ENCODE peak calls at places on chromosome 19, in nine cellular contexts. R is NCI-H446, M is GM23248, U is ecto neural progenitor cell, Y is pulmonary artery endothelial cell, G is cardiac fibroblast, V is AG10803, Q is psoas muscle, I is mucosa of descending colon. L is an unnamed sample.
A peak's percentile ranks its signal among the peaks of the same experiment; 100 is the strongest.

GRCh38 chr19:15540435-15540834 is 32.1 kb downstream of the CYP4F22 start:
- DNase-seq in G (no peak), M (no peak), I (no peak), Q (no peak), Y (no peak), U (no peak), V (no peak), R (no peak), L (no peak)

GRCh38 chr19:18280247-18281081 is 958 bp downstream of the JUND start:
- DNase-seq in R (peak; percentile 95), Q (peak; percentile 85), M (peak; percentile 85), V (peak; percentile 73), Y (no peak), U (peak; percentile 76), G (peak; percentile 77), I (peak; percentile 93), L (peak; percentile 89)

GRCh38 chr19:1567848-1568227 is 287 bp downstream of the MEX3D start:
- DNase-seq in V (no peak), I (no peak), Y (no peak), Q (no peak), G (no peak), R (no peak), U (no peak), M (no peak), L (peak; percentile 33)

GRCh38 chr19:53463263-53463662 is 4.3 kb upstream of the ZNF813 start:
- DNase-seq in Q (peak; percentile 43), M (peak; percentile 40), Y (no peak), U (peak; percentile 73), G (peak; percentile 12), R (no peak), I (peak; percentile 50), V (peak; percentile 5), L (peak; percentile 37)

GRCh38 chr19:3275068-3275582 is 50.7 kb downstream of the CELF5 start:
- DNase-seq in Q (no peak), R (peak; percentile 46), I (no peak), M (no peak), V (no peak), U (peak; percentile 79), G (no peak), Y (no peak), L (no peak)

GRCh38 chr19:41327499-41328156 is 17.7 kb downstream of the CCDC97 start:
- DNase-seq in G (peak; percentile 32), Q (peak; percentile 82), Y (no peak), M (peak; percentile 53), V (no peak), I (peak; percentile 94), U (no peak), R (no peak), L (no peak)

GRCh38 chr19:38840583-38840968 is 9.0 kb upstream of the ECH1 start:
- DNase-seq in I (no peak), G (no peak), V (no peak), U (no peak), M (no peak), R (no peak), Y (no peak), Q (no peak), L (no peak)

GRCh38 chr19:45403781-45404556 is 900 bp downstream of the PPP1R13L start:
- DNase-seq in U (peak; percentile 78), I (peak; percentile 82), Q (peak; percentile 47), M (peak; percentile 41), V (peak; percentile 31), R (no peak), G (peak; percentile 54), Y (no peak), L (peak; percentile 63)

GRCh38 chr19:20444202-20444885 is 121.2 kb downstream of the ZNF737 start:
- DNase-seq in Q (no peak), R (no peak), Y (no peak), G (no peak), I (no peak), U (no peak), M (no peak), V (no peak), L (no peak)

GRCh38 chr19:4414800-4415251 is 12.4 kb downstream of the CHAF1A start:
- DNase-seq in Q (no peak), Y (no peak), V (no peak), G (no peak), M (peak; percentile 36), U (peak; percentile 76), I (no peak), R (no peak), L (peak; percentile 65)

GRCh38 chr19:10503002-10503789 is at the start of gene KEAP1:
- DNase-seq in U (peak; percentile 70), I (no peak), R (peak; percentile 58), Q (no peak), G (peak; percentile 15), V (peak; percentile 19), Y (no peak), M (peak; percentile 57), L (peak; percentile 21)

GRCh38 chr19:11304936-11305335 is 9.0 kb downstream of the TSPAN16 start:
- DNase-seq in Y (no peak), V (no peak), M (no peak), Q (no peak), G (no peak), I (no peak), R (no peak), U (no peak), L (no peak)

GRCh38 chr19:55592391-55593090 is 6.8 kb downstream of the FIZ1 start:
- DNase-seq in R (no peak), Q (no peak), U (no peak), Y (no peak), G (no peak), V (no peak), I (no peak), M (no peak), L (no peak)

GRCh38 chr19:35223084-35223790 is 5.3 kb downstream of the FAM187B start:
- DNase-seq in R (no peak), U (no peak), V (no peak), Q (no peak), I (no peak), Y (no peak), G (no peak), M (no peak), L (no peak)

GRCh38 chr19:40284501-40285352 is at the start of gene AKT2:
- DNase-seq in Q (peak; percentile 76), Y (peak; percentile 11), G (no peak), I (no peak), V (peak; percentile 38), R (peak; percentile 84), M (peak; percentile 71), U (peak; percentile 95), L (peak; percentile 77)

GRCh38 chr19:34316741-34317241 is 48.2 kb upstream of the GPI start:
- DNase-seq in Q (no peak), V (no peak), R (no peak), U (no peak), M (peak; percentile 56), G (peak; percentile 68), Y (no peak), I (no peak), L (peak; percentile 52)

GRCh38 chr19:45716314-45717130 is 14.2 kb downstream of the FBXO46 start:
- DNase-seq in U (no peak), Y (no peak), V (peak; percentile 31), R (no peak), M (peak; percentile 61), Q (no peak), G (peak; percentile 38), I (no peak), L (no peak)

GRCh38 chr19:1009043-1009975 is 9.1 kb downstream of the GRIN3B start:
- DNase-seq in Q (no peak), G (peak; percentile 53), Y (no peak), I (peak; percentile 62), V (no peak), U (no peak), M (peak; percentile 30), R (no peak), L (peak; percentile 86)

GRCh38 chr19:12796146-12797071 is 5.1 kb downstream of the JUNB start:
- DNase-seq in G (peak; percentile 88), Y (peak; percentile 43), M (peak; percentile 85), U (peak; percentile 87), I (peak; percentile 78), Q (peak; percentile 71), R (peak; percentile 90), V (peak; percentile 72), L (peak; percentile 69)

GRCh38 chr19:29662604-29663404 is 2.5 kb upstream of the PLEKHF1 start:
- DNase-seq in R (peak; percentile 21), U (no peak), V (peak; percentile 94), Q (peak; percentile 76), G (peak; percentile 91), M (peak; percentile 99), Y (no peak), I (peak; percentile 65), L (peak; percentile 90)

GRCh38 chr19:48511321-48511731 is 309 bp downstream of the LMTK3 start:
- DNase-seq in M (no peak), R (no peak), Q (no peak), Y (no peak), I (peak; percentile 66), G (no peak), U (peak; percentile 70), V (no peak), L (no peak)

GRCh38 chr19:3690551-3691371 is 9.5 kb downstream of the PIP5K1C start:
- DNase-seq in Y (no peak), M (no peak), R (no peak), I (no peak), U (no peak), V (no peak), Q (no peak), G (no peak), L (no peak)

GRCh38 chr19:20005741-20006140 is 33.6 kb downstream of the ZNF682 start:
- DNase-seq in U (no peak), V (no peak), Q (no peak), Y (no peak), G (no peak), I (no peak), R (no peak), M (no peak), L (no peak)

GRCh38 chr19:46453661-46454060 is 17.7 kb downstream of the PNMA8A start:
- DNase-seq in R (no peak), V (no peak), M (no peak), U (no peak), Q (no peak), I (no peak), G (no peak), Y (no peak), L (no peak)

GRCh38 chr19:17998827-17999150 is 9.2 kb upstream of the ARRDC2 start:
- DNase-seq in I (no peak), R (no peak), G (no peak), M (no peak), Y (no peak), Q (no peak), V (no peak), U (no peak), L (no peak)

GRCh38 chr19:34555447-34555846 is 73.9 kb downstream of the WTIP start:
- DNase-seq in M (peak; percentile 20), I (no peak), U (no peak), Y (no peak), G (peak; percentile 31), R (peak; percentile 16), Q (no peak), V (peak; percentile 3), L (peak; percentile 8)